ENCODE peak calls at places on chromosomes 5 and 9, in four cellular contexts. S is effector memory CD8-positive, alpha-beta T cell; V is colonic mucosa; L is non-pigmented ciliary epithelial cell. E is an unnamed sample.

GRCh38 chr5:75648712-75649111 is 37.5 kb downstream of the ANKDD1B start:
- DNase-seq in S (no peak), L (no peak), V (peak; percentile 44), E (peak; percentile 85)

GRCh38 chr5:119269061-119269579 is 86.7 kb upstream of the TNFAIP8 start:
- DNase-seq in L (no peak), S (no peak), V (peak; percentile 58), E (peak; percentile 56)

GRCh38 chr9:104313396-104314110 is 190.5 kb upstream of the OR13F1 start:
- DNase-seq in V (no peak), L (no peak), S (no peak), E (no peak)

GRCh38 chr5:77282337-77283027 is 72.0 kb downstream of the PDE8B start:
- DNase-seq in L (no peak), S (no peak), V (no peak), E (no peak)

GRCh38 chr9:13351768-13352386 is 72.4 kb upstream of the MPDZ start:
- DNase-seq in L (peak; percentile 15), S (no peak), V (no peak), E (peak; percentile 25)

GRCh38 chr5:106367281-106367680 is 1303.5 kb downstream of the EFNA5 start:
- DNase-seq in L (no peak), S (no peak), V (no peak), E (no peak)

GRCh38 chr9:131418143-131419028 is 24.5 kb downstream of the PRRC2B start:
- DNase-seq in L (no peak), S (no peak), V (peak; percentile 33), E (peak; percentile 51)

GRCh38 chr9:129177443-129177790 is 644 bp downstream of the IER5L start:
- DNase-seq in L (no peak), V (no peak), S (no peak), E (no peak)

GRCh38 chr9:126637002-126637849 is 23.5 kb downstream of the LMX1B start:
- DNase-seq in V (no peak), S (peak; percentile 73), L (no peak), E (no peak)

GRCh38 chr5:17378346-17378984 is 119.6 kb upstream of the TAF11L2 start:
- DNase-seq in L (no peak), V (no peak), S (no peak), E (no peak)

E was measured in small intestine.